ENCODE peak calls at places on chromosome 13, in five cellular contexts. One of them, this sample, is unnamed.

GRCh38 chr13:20412761-20413355 is 112.8 kb downstream of the CRYL1 start:
- DNase-seq in NCI-H1105: no peak
- DNase-seq in astrocyte of the cerebellum: no peak
- DNase-seq in NCI-H1436: no peak
- DNase-seq in aorta: no peak
- DNase-seq in this sample: no peak

GRCh38 chr13:96707146-96707545 is 287.1 kb downstream of the OXGR1 start:
- DNase-seq in NCI-H1105: no peak
- DNase-seq in astrocyte of the cerebellum: no peak
- DNase-seq in NCI-H1436: no peak
- DNase-seq in aorta: no peak
- DNase-seq in this sample: no peak

GRCh38 chr13:25037057-25037813 is 58.7 kb upstream of the PABPC3 start:
- DNase-seq in NCI-H1105: peak
- DNase-seq in astrocyte of the cerebellum: peak
- DNase-seq in NCI-H1436: peak
- DNase-seq in aorta: no peak
- DNase-seq in this sample: no peak

GRCh38 chr13:61954092-61954491 is 538.4 kb upstream of the PCDH20 start:
- DNase-seq in NCI-H1105: peak
- DNase-seq in astrocyte of the cerebellum: peak
- DNase-seq in NCI-H1436: no peak
- DNase-seq in aorta: no peak
- DNase-seq in this sample: no peak

GRCh38 chr13:78709028-78709427 is 50.1 kb upstream of the OBI1 start:
- DNase-seq in NCI-H1105: no peak
- DNase-seq in astrocyte of the cerebellum: no peak
- DNase-seq in NCI-H1436: no peak
- DNase-seq in aorta: no peak
- DNase-seq in this sample: no peak

GRCh38 chr13:44266305-44266704 is 107.3 kb upstream of the SERP2 start:
- DNase-seq in NCI-H1105: no peak
- DNase-seq in astrocyte of the cerebellum: no peak
- DNase-seq in NCI-H1436: no peak
- DNase-seq in aorta: no peak
- DNase-seq in this sample: peak

GRCh38 chr13:22423261-22423660 is 752.4 kb downstream of the FGF9 start:
- DNase-seq in NCI-H1105: no peak
- DNase-seq in astrocyte of the cerebellum: no peak
- DNase-seq in NCI-H1436: no peak
- DNase-seq in aorta: no peak
- DNase-seq in this sample: no peak

GRCh38 chr13:51370116-51370515 is 30.6 kb downstream of the SERPINE3 start:
- DNase-seq in NCI-H1105: no peak
- DNase-seq in astrocyte of the cerebellum: no peak
- DNase-seq in NCI-H1436: no peak
- DNase-seq in aorta: no peak
- DNase-seq in this sample: no peak

GRCh38 chr13:39185326-39185725 is 147.1 kb downstream of the NHLRC3 start:
- DNase-seq in NCI-H1105: no peak
- DNase-seq in astrocyte of the cerebellum: no peak
- DNase-seq in NCI-H1436: no peak
- DNase-seq in aorta: no peak
- DNase-seq in this sample: no peak

GRCh38 chr13:108226184-108226583 is 8.0 kb downstream of the ABHD13 start:
- DNase-seq in NCI-H1105: peak
- DNase-seq in astrocyte of the cerebellum: no peak
- DNase-seq in NCI-H1436: no peak
- DNase-seq in aorta: no peak
- DNase-seq in this sample: no peak

GRCh38 chr13:84683448-84683847 is 801.2 kb upstream of the SLITRK1 start:
- DNase-seq in NCI-H1105: no peak
- DNase-seq in astrocyte of the cerebellum: no peak
- DNase-seq in NCI-H1436: no peak
- DNase-seq in aorta: no peak
- DNase-seq in this sample: no peak

GRCh38 chr13:28558126-28558525 is 63.2 kb upstream of the FLT1 start:
- DNase-seq in NCI-H1105: no peak
- DNase-seq in astrocyte of the cerebellum: peak
- DNase-seq in NCI-H1436: no peak
- DNase-seq in aorta: no peak
- DNase-seq in this sample: no peak

GRCh38 chr13:37656247-37656940 is 57.8 kb upstream of the POSTN start:
- DNase-seq in NCI-H1105: no peak
- DNase-seq in astrocyte of the cerebellum: peak
- DNase-seq in NCI-H1436: no peak
- DNase-seq in aorta: peak
- DNase-seq in this sample: no peak

GRCh38 chr13:62781866-62782265 is 1366.2 kb upstream of the PCDH20 start:
- DNase-seq in NCI-H1105: no peak
- DNase-seq in astrocyte of the cerebellum: no peak
- DNase-seq in NCI-H1436: no peak
- DNase-seq in aorta: no peak
- DNase-seq in this sample: no peak

GRCh38 chr13:107866666-107867623 is 348.4 kb downstream of the LIG4 start:
- DNase-seq in NCI-H1105: peak
- DNase-seq in astrocyte of the cerebellum: peak
- DNase-seq in NCI-H1436: peak
- DNase-seq in aorta: no peak
- DNase-seq in this sample: no peak

GRCh38 chr13:36965767-36966166 is 33.4 kb downstream of the ALG5 start:
- DNase-seq in NCI-H1105: no peak
- DNase-seq in astrocyte of the cerebellum: peak
- DNase-seq in NCI-H1436: no peak
- DNase-seq in aorta: no peak
- DNase-seq in this sample: no peak

GRCh38 chr13:48493076-48493765 is 39.7 kb downstream of the RCBTB2 start:
- DNase-seq in NCI-H1105: no peak
- DNase-seq in astrocyte of the cerebellum: no peak
- DNase-seq in NCI-H1436: no peak
- DNase-seq in aorta: no peak
- DNase-seq in this sample: no peak

GRCh38 chr13:48782429-48782840 is 128.7 kb downstream of the CYSLTR2 start:
- DNase-seq in NCI-H1105: no peak
- DNase-seq in astrocyte of the cerebellum: no peak
- DNase-seq in NCI-H1436: no peak
- DNase-seq in aorta: no peak
- DNase-seq in this sample: no peak

GRCh38 chr13:46871557-46871956 is 25.3 kb downstream of the HTR2A start:
- DNase-seq in NCI-H1105: no peak
- DNase-seq in astrocyte of the cerebellum: no peak
- DNase-seq in NCI-H1436: no peak
- DNase-seq in aorta: no peak
- DNase-seq in this sample: no peak

GRCh38 chr13:27969073-27969865 is at the start of gene CDX2:
- DNase-seq in NCI-H1105: peak
- DNase-seq in astrocyte of the cerebellum: no peak
- DNase-seq in NCI-H1436: no peak
- DNase-seq in aorta: no peak
- DNase-seq in this sample: no peak

GRCh38 chr13:99863789-99864626 is 107.6 kb downstream of the ZIC5 start:
- DNase-seq in NCI-H1105: no peak
- DNase-seq in astrocyte of the cerebellum: no peak
- DNase-seq in NCI-H1436: no peak
- DNase-seq in aorta: no peak
- DNase-seq in this sample: no peak

GRCh38 chr13:27928353-27928804 is 8.6 kb downstream of the PDX1 start:
- DNase-seq in NCI-H1105: no peak
- DNase-seq in astrocyte of the cerebellum: no peak
- DNase-seq in NCI-H1436: no peak
- DNase-seq in aorta: no peak
- DNase-seq in this sample: no peak

GRCh38 chr13:76643596-76643995 is 242.6 kb downstream of the KCTD12 start:
- DNase-seq in NCI-H1105: no peak
- DNase-seq in astrocyte of the cerebellum: no peak
- DNase-seq in NCI-H1436: no peak
- DNase-seq in aorta: no peak
- DNase-seq in this sample: no peak

GRCh38 chr13:63614874-63615612 is 2199.4 kb upstream of the PCDH20 start:
- DNase-seq in NCI-H1105: no peak
- DNase-seq in astrocyte of the cerebellum: no peak
- DNase-seq in NCI-H1436: no peak
- DNase-seq in aorta: no peak
- DNase-seq in this sample: no peak

GRCh38 chr13:97116754-97117153 is 105.4 kb upstream of the MBNL2 start:
- DNase-seq in NCI-H1105: no peak
- DNase-seq in astrocyte of the cerebellum: peak
- DNase-seq in NCI-H1436: no peak
- DNase-seq in aorta: no peak
- DNase-seq in this sample: no peak

GRCh38 chr13:45737571-45738002 is 35.5 kb downstream of the CBY2 start:
- DNase-seq in NCI-H1105: no peak
- DNase-seq in astrocyte of the cerebellum: no peak
- DNase-seq in NCI-H1436: no peak
- DNase-seq in aorta: no peak
- DNase-seq in this sample: no peak

GRCh38 chr13:79749985-79750551 is 269.1 kb downstream of the NDFIP2 start:
- DNase-seq in NCI-H1105: no peak
- DNase-seq in astrocyte of the cerebellum: peak
- DNase-seq in NCI-H1436: no peak
- DNase-seq in aorta: peak
- DNase-seq in this sample: no peak

GRCh38 chr13:37406031-37406430 is 192.5 kb downstream of the POSTN start:
- DNase-seq in NCI-H1105: no peak
- DNase-seq in astrocyte of the cerebellum: no peak
- DNase-seq in NCI-H1436: no peak
- DNase-seq in aorta: no peak
- DNase-seq in this sample: no peak

GRCh38 chr13:53090507-53090906 is 61.9 kb downstream of the OLFM4 start:
- DNase-seq in NCI-H1105: no peak
- DNase-seq in astrocyte of the cerebellum: no peak
- DNase-seq in NCI-H1436: no peak
- DNase-seq in aorta: no peak
- DNase-seq in this sample: no peak

GRCh38 chr13:41577437-41577836 is 120.1 kb downstream of the RGCC start:
- DNase-seq in NCI-H1105: no peak
- DNase-seq in astrocyte of the cerebellum: peak
- DNase-seq in NCI-H1436: no peak
- DNase-seq in aorta: no peak
- DNase-seq in this sample: no peak

GRCh38 chr13:53112522-53112921 is 83.9 kb downstream of the OLFM4 start:
- DNase-seq in NCI-H1105: peak
- DNase-seq in astrocyte of the cerebellum: no peak
- DNase-seq in NCI-H1436: peak
- DNase-seq in aorta: no peak
- DNase-seq in this sample: no peak

GRCh38 chr13:94433055-94433947 is 46.2 kb downstream of the DCT start:
- DNase-seq in NCI-H1105: no peak
- DNase-seq in astrocyte of the cerebellum: no peak
- DNase-seq in NCI-H1436: peak
- DNase-seq in aorta: no peak
- DNase-seq in this sample: no peak

This sample was measured in coronary artery.